ENCODE peak calls at places on chromosomes 13 and 19, in nine cellular contexts. One of them, this sample, is unnamed.

GRCh38 chr19:13729859-13730258 is 34.5 kb upstream of the MRI1 start:
- DNase-seq in GM20000: no peak
- DNase-seq in NB4: peak
- DNase-seq in stimulated activated CD4-positive, alpha-beta T cell treated with anti-CD3 and anti-CD28 coated beads, Interleukin-4, amount 100 ng/mL, for 24 hours: no peak
- DNase-seq in BE2C: no peak
- DNase-seq in stimulated activated naive CD4-positive, alpha-beta T cell treated with Interleukin-2 at 50 U/mL for 16 hours: no peak
- DNase-seq in iris pigment epithelial cell: peak
- DNase-seq in AG04449: peak
- DNase-seq in Calu3: no peak
- DNase-seq in this sample: no peak

GRCh38 chr13:64453831-64454230 is 2776.3 kb downstream of the PCDH9 start:
- DNase-seq in stimulated activated CD4-positive, alpha-beta T cell treated with anti-CD3 and anti-CD28 coated beads, Interleukin-4, amount 100 ng/mL, for 24 hours: no peak
- DNase-seq in Calu3: no peak
- DNase-seq in BE2C: peak
- DNase-seq in NB4: no peak
- DNase-seq in GM20000: no peak
- DNase-seq in iris pigment epithelial cell: no peak
- DNase-seq in stimulated activated naive CD4-positive, alpha-beta T cell treated with Interleukin-2 at 50 U/mL for 16 hours: no peak
- DNase-seq in AG04449: no peak
- DNase-seq in this sample: no peak

GRCh38 chr19:50266896-50267295 is 62.3 kb downstream of the KCNC3 start:
- DNase-seq in stimulated activated CD4-positive, alpha-beta T cell treated with anti-CD3 and anti-CD28 coated beads, Interleukin-4, amount 100 ng/mL, for 24 hours: peak
- DNase-seq in stimulated activated naive CD4-positive, alpha-beta T cell treated with Interleukin-2 at 50 U/mL for 16 hours: no peak
- DNase-seq in AG04449: no peak
- DNase-seq in Calu3: peak
- DNase-seq in NB4: no peak
- DNase-seq in BE2C: no peak
- DNase-seq in GM20000: no peak
- DNase-seq in iris pigment epithelial cell: no peak
- DNase-seq in this sample: no peak

GRCh38 chr13:57627663-57628062 is 3.9 kb upstream of the PCDH17 start:
- DNase-seq in stimulated activated naive CD4-positive, alpha-beta T cell treated with Interleukin-2 at 50 U/mL for 16 hours: no peak
- DNase-seq in BE2C: no peak
- DNase-seq in NB4: peak
- DNase-seq in AG04449: no peak
- DNase-seq in stimulated activated CD4-positive, alpha-beta T cell treated with anti-CD3 and anti-CD28 coated beads, Interleukin-4, amount 100 ng/mL, for 24 hours: no peak
- DNase-seq in iris pigment epithelial cell: peak
- DNase-seq in GM20000: peak
- DNase-seq in Calu3: no peak
- DNase-seq in this sample: no peak

GRCh38 chr13:112972867-112973576 is 4.0 kb downstream of the MCF2L start:
- DNase-seq in stimulated activated CD4-positive, alpha-beta T cell treated with anti-CD3 and anti-CD28 coated beads, Interleukin-4, amount 100 ng/mL, for 24 hours: no peak
- DNase-seq in Calu3: no peak
- DNase-seq in BE2C: no peak
- DNase-seq in stimulated activated naive CD4-positive, alpha-beta T cell treated with Interleukin-2 at 50 U/mL for 16 hours: no peak
- DNase-seq in AG04449: no peak
- DNase-seq in NB4: no peak
- DNase-seq in GM20000: no peak
- DNase-seq in iris pigment epithelial cell: no peak
- DNase-seq in this sample: no peak

GRCh38 chr13:69683921-69684663 is 423.5 kb upstream of the ATXN8OS start:
- DNase-seq in BE2C: peak
- DNase-seq in GM20000: no peak
- DNase-seq in iris pigment epithelial cell: no peak
- DNase-seq in NB4: no peak
- DNase-seq in Calu3: no peak
- DNase-seq in AG04449: no peak
- DNase-seq in stimulated activated naive CD4-positive, alpha-beta T cell treated with Interleukin-2 at 50 U/mL for 16 hours: no peak
- DNase-seq in stimulated activated CD4-positive, alpha-beta T cell treated with anti-CD3 and anti-CD28 coated beads, Interleukin-4, amount 100 ng/mL, for 24 hours: no peak
- DNase-seq in this sample: no peak

GRCh38 chr13:90968510-90968909 is 379.0 kb upstream of the MIR17HG start:
- DNase-seq in GM20000: peak
- DNase-seq in stimulated activated CD4-positive, alpha-beta T cell treated with anti-CD3 and anti-CD28 coated beads, Interleukin-4, amount 100 ng/mL, for 24 hours: no peak
- DNase-seq in AG04449: no peak
- DNase-seq in BE2C: peak
- DNase-seq in NB4: peak
- DNase-seq in stimulated activated naive CD4-positive, alpha-beta T cell treated with Interleukin-2 at 50 U/mL for 16 hours: no peak
- DNase-seq in iris pigment epithelial cell: peak
- DNase-seq in Calu3: peak
- DNase-seq in this sample: no peak

GRCh38 chr13:102721800-102722231 is 27.0 kb upstream of the METTL21C start:
- DNase-seq in iris pigment epithelial cell: peak
- DNase-seq in GM20000: no peak
- DNase-seq in stimulated activated CD4-positive, alpha-beta T cell treated with anti-CD3 and anti-CD28 coated beads, Interleukin-4, amount 100 ng/mL, for 24 hours: no peak
- DNase-seq in NB4: no peak
- DNase-seq in AG04449: peak
- DNase-seq in BE2C: no peak
- DNase-seq in stimulated activated naive CD4-positive, alpha-beta T cell treated with Interleukin-2 at 50 U/mL for 16 hours: no peak
- DNase-seq in Calu3: no peak
- DNase-seq in this sample: no peak

GRCh38 chr19:46611791-46612190 is 10.7 kb downstream of the CALM3 start:
- DNase-seq in iris pigment epithelial cell: no peak
- DNase-seq in AG04449: no peak
- DNase-seq in stimulated activated CD4-positive, alpha-beta T cell treated with anti-CD3 and anti-CD28 coated beads, Interleukin-4, amount 100 ng/mL, for 24 hours: no peak
- DNase-seq in Calu3: no peak
- DNase-seq in BE2C: no peak
- DNase-seq in stimulated activated naive CD4-positive, alpha-beta T cell treated with Interleukin-2 at 50 U/mL for 16 hours: no peak
- DNase-seq in GM20000: no peak
- DNase-seq in NB4: no peak
- DNase-seq in this sample: no peak

GRCh38 chr19:53520163-53520546 is 17.8 kb upstream of the ZNF331 start:
- DNase-seq in BE2C: no peak
- DNase-seq in stimulated activated CD4-positive, alpha-beta T cell treated with anti-CD3 and anti-CD28 coated beads, Interleukin-4, amount 100 ng/mL, for 24 hours: no peak
- DNase-seq in NB4: no peak
- DNase-seq in iris pigment epithelial cell: no peak
- DNase-seq in Calu3: no peak
- DNase-seq in GM20000: no peak
- DNase-seq in stimulated activated naive CD4-positive, alpha-beta T cell treated with Interleukin-2 at 50 U/mL for 16 hours: no peak
- DNase-seq in AG04449: no peak
- DNase-seq in this sample: no peak

GRCh38 chr13:102599451-102600012 is 2.7 kb downstream of the TPP2 start:
- DNase-seq in stimulated activated CD4-positive, alpha-beta T cell treated with anti-CD3 and anti-CD28 coated beads, Interleukin-4, amount 100 ng/mL, for 24 hours: no peak
- DNase-seq in GM20000: no peak
- DNase-seq in iris pigment epithelial cell: no peak
- DNase-seq in NB4: peak
- DNase-seq in AG04449: no peak
- DNase-seq in BE2C: no peak
- DNase-seq in Calu3: no peak
- DNase-seq in stimulated activated naive CD4-positive, alpha-beta T cell treated with Interleukin-2 at 50 U/mL for 16 hours: no peak
- DNase-seq in this sample: no peak

GRCh38 chr13:102591988-102592781 is 4.6 kb upstream of the TPP2 start:
- DNase-seq in Calu3: peak
- DNase-seq in AG04449: no peak
- DNase-seq in GM20000: peak
- DNase-seq in BE2C: peak
- DNase-seq in NB4: peak
- DNase-seq in iris pigment epithelial cell: peak
- DNase-seq in stimulated activated naive CD4-positive, alpha-beta T cell treated with Interleukin-2 at 50 U/mL for 16 hours: peak
- DNase-seq in stimulated activated CD4-positive, alpha-beta T cell treated with anti-CD3 and anti-CD28 coated beads, Interleukin-4, amount 100 ng/mL, for 24 hours: peak
- DNase-seq in this sample: peak

GRCh38 chr13:106348032-106348431 is 187.4 kb downstream of the EFNB2 start:
- DNase-seq in BE2C: no peak
- DNase-seq in GM20000: no peak
- DNase-seq in NB4: no peak
- DNase-seq in Calu3: no peak
- DNase-seq in stimulated activated naive CD4-positive, alpha-beta T cell treated with Interleukin-2 at 50 U/mL for 16 hours: no peak
- DNase-seq in iris pigment epithelial cell: peak
- DNase-seq in stimulated activated CD4-positive, alpha-beta T cell treated with anti-CD3 and anti-CD28 coated beads, Interleukin-4, amount 100 ng/mL, for 24 hours: no peak
- DNase-seq in AG04449: no peak
- DNase-seq in this sample: no peak

GRCh38 chr19:45753548-45753947 is 15.5 kb downstream of the SIX5 start:
- DNase-seq in stimulated activated naive CD4-positive, alpha-beta T cell treated with Interleukin-2 at 50 U/mL for 16 hours: no peak
- DNase-seq in BE2C: no peak
- DNase-seq in iris pigment epithelial cell: no peak
- DNase-seq in Calu3: no peak
- DNase-seq in NB4: no peak
- DNase-seq in AG04449: no peak
- DNase-seq in stimulated activated CD4-positive, alpha-beta T cell treated with anti-CD3 and anti-CD28 coated beads, Interleukin-4, amount 100 ng/mL, for 24 hours: no peak
- DNase-seq in GM20000: no peak
- DNase-seq in this sample: no peak

GRCh38 chr19:11361037-11361770 is 6.0 kb downstream of the PLPPR2 start:
- DNase-seq in GM20000: no peak
- DNase-seq in iris pigment epithelial cell: no peak
- DNase-seq in AG04449: no peak
- DNase-seq in stimulated activated CD4-positive, alpha-beta T cell treated with anti-CD3 and anti-CD28 coated beads, Interleukin-4, amount 100 ng/mL, for 24 hours: no peak
- DNase-seq in Calu3: no peak
- DNase-seq in stimulated activated naive CD4-positive, alpha-beta T cell treated with Interleukin-2 at 50 U/mL for 16 hours: no peak
- DNase-seq in BE2C: peak
- DNase-seq in NB4: no peak
- DNase-seq in this sample: no peak

GRCh38 chr13:44308352-44308751 is 65.3 kb upstream of the SERP2 start:
- DNase-seq in AG04449: no peak
- DNase-seq in NB4: no peak
- DNase-seq in BE2C: no peak
- DNase-seq in GM20000: no peak
- DNase-seq in stimulated activated naive CD4-positive, alpha-beta T cell treated with Interleukin-2 at 50 U/mL for 16 hours: no peak
- DNase-seq in Calu3: no peak
- DNase-seq in stimulated activated CD4-positive, alpha-beta T cell treated with anti-CD3 and anti-CD28 coated beads, Interleukin-4, amount 100 ng/mL, for 24 hours: no peak
- DNase-seq in iris pigment epithelial cell: no peak
- DNase-seq in this sample: no peak

GRCh38 chr19:19259741-19260140 is 13.4 kb downstream of the TM6SF2 start:
- DNase-seq in AG04449: no peak
- DNase-seq in BE2C: peak
- DNase-seq in stimulated activated CD4-positive, alpha-beta T cell treated with anti-CD3 and anti-CD28 coated beads, Interleukin-4, amount 100 ng/mL, for 24 hours: no peak
- DNase-seq in GM20000: no peak
- DNase-seq in iris pigment epithelial cell: peak
- DNase-seq in Calu3: no peak
- DNase-seq in stimulated activated naive CD4-positive, alpha-beta T cell treated with Interleukin-2 at 50 U/mL for 16 hours: no peak
- DNase-seq in NB4: peak
- DNase-seq in this sample: no peak

GRCh38 chr13:112055032-112055416 is 11.9 kb upstream of the SOX1 start:
- DNase-seq in BE2C: no peak
- DNase-seq in iris pigment epithelial cell: no peak
- DNase-seq in NB4: no peak
- DNase-seq in AG04449: no peak
- DNase-seq in Calu3: no peak
- DNase-seq in stimulated activated CD4-positive, alpha-beta T cell treated with anti-CD3 and anti-CD28 coated beads, Interleukin-4, amount 100 ng/mL, for 24 hours: no peak
- DNase-seq in GM20000: no peak
- DNase-seq in stimulated activated naive CD4-positive, alpha-beta T cell treated with Interleukin-2 at 50 U/mL for 16 hours: no peak
- DNase-seq in this sample: no peak

GRCh38 chr13:34678154-34678553 is 263.9 kb upstream of the NBEA start:
- DNase-seq in AG04449: no peak
- DNase-seq in GM20000: no peak
- DNase-seq in NB4: no peak
- DNase-seq in stimulated activated CD4-positive, alpha-beta T cell treated with anti-CD3 and anti-CD28 coated beads, Interleukin-4, amount 100 ng/mL, for 24 hours: no peak
- DNase-seq in Calu3: no peak
- DNase-seq in iris pigment epithelial cell: peak
- DNase-seq in stimulated activated naive CD4-positive, alpha-beta T cell treated with Interleukin-2 at 50 U/mL for 16 hours: no peak
- DNase-seq in BE2C: no peak
- DNase-seq in this sample: no peak

GRCh38 chr13:48560657-48561337 is 27.9 kb upstream of the RCBTB2 start:
- DNase-seq in iris pigment epithelial cell: no peak
- DNase-seq in AG04449: no peak
- DNase-seq in NB4: no peak
- DNase-seq in GM20000: no peak
- DNase-seq in stimulated activated naive CD4-positive, alpha-beta T cell treated with Interleukin-2 at 50 U/mL for 16 hours: no peak
- DNase-seq in BE2C: no peak
- DNase-seq in Calu3: no peak
- DNase-seq in stimulated activated CD4-positive, alpha-beta T cell treated with anti-CD3 and anti-CD28 coated beads, Interleukin-4, amount 100 ng/mL, for 24 hours: no peak
- DNase-seq in this sample: no peak

GRCh38 chr13:23330356-23330755 is 103.1 kb downstream of the SACS start:
- DNase-seq in BE2C: no peak
- DNase-seq in iris pigment epithelial cell: no peak
- DNase-seq in stimulated activated naive CD4-positive, alpha-beta T cell treated with Interleukin-2 at 50 U/mL for 16 hours: no peak
- DNase-seq in stimulated activated CD4-positive, alpha-beta T cell treated with anti-CD3 and anti-CD28 coated beads, Interleukin-4, amount 100 ng/mL, for 24 hours: no peak
- DNase-seq in AG04449: no peak
- DNase-seq in NB4: no peak
- DNase-seq in GM20000: no peak
- DNase-seq in Calu3: no peak
- DNase-seq in this sample: no peak

GRCh38 chr19:16261584-16262370 is 62.8 kb upstream of the KLF2 start:
- DNase-seq in stimulated activated CD4-positive, alpha-beta T cell treated with anti-CD3 and anti-CD28 coated beads, Interleukin-4, amount 100 ng/mL, for 24 hours: no peak
- DNase-seq in BE2C: no peak
- DNase-seq in NB4: no peak
- DNase-seq in iris pigment epithelial cell: no peak
- DNase-seq in stimulated activated naive CD4-positive, alpha-beta T cell treated with Interleukin-2 at 50 U/mL for 16 hours: no peak
- DNase-seq in GM20000: no peak
- DNase-seq in Calu3: no peak
- DNase-seq in AG04449: no peak
- DNase-seq in this sample: no peak

GRCh38 chr13:63551731-63552130 is 2136.1 kb upstream of the PCDH20 start:
- DNase-seq in NB4: no peak
- DNase-seq in Calu3: no peak
- DNase-seq in iris pigment epithelial cell: no peak
- DNase-seq in GM20000: no peak
- DNase-seq in AG04449: no peak
- DNase-seq in stimulated activated CD4-positive, alpha-beta T cell treated with anti-CD3 and anti-CD28 coated beads, Interleukin-4, amount 100 ng/mL, for 24 hours: no peak
- DNase-seq in BE2C: no peak
- DNase-seq in stimulated activated naive CD4-positive, alpha-beta T cell treated with Interleukin-2 at 50 U/mL for 16 hours: no peak
- DNase-seq in this sample: no peak

GRCh38 chr19:6674868-6675305 is 4.9 kb upstream of the TNFSF14 start:
- DNase-seq in stimulated activated CD4-positive, alpha-beta T cell treated with anti-CD3 and anti-CD28 coated beads, Interleukin-4, amount 100 ng/mL, for 24 hours: peak
- DNase-seq in Calu3: no peak
- DNase-seq in GM20000: peak
- DNase-seq in NB4: peak
- DNase-seq in iris pigment epithelial cell: peak
- DNase-seq in AG04449: no peak
- DNase-seq in stimulated activated naive CD4-positive, alpha-beta T cell treated with Interleukin-2 at 50 U/mL for 16 hours: peak
- DNase-seq in BE2C: no peak
- DNase-seq in this sample: no peak

GRCh38 chr13:61777902-61778301 is 362.3 kb upstream of the PCDH20 start:
- DNase-seq in stimulated activated naive CD4-positive, alpha-beta T cell treated with Interleukin-2 at 50 U/mL for 16 hours: no peak
- DNase-seq in NB4: no peak
- DNase-seq in iris pigment epithelial cell: peak
- DNase-seq in GM20000: no peak
- DNase-seq in BE2C: no peak
- DNase-seq in stimulated activated CD4-positive, alpha-beta T cell treated with anti-CD3 and anti-CD28 coated beads, Interleukin-4, amount 100 ng/mL, for 24 hours: no peak
- DNase-seq in AG04449: no peak
- DNase-seq in Calu3: no peak
- DNase-seq in this sample: no peak

GRCh38 chr19:30061557-30062330 is 119.7 kb downstream of the URI1 start:
- DNase-seq in stimulated activated naive CD4-positive, alpha-beta T cell treated with Interleukin-2 at 50 U/mL for 16 hours: no peak
- DNase-seq in AG04449: no peak
- DNase-seq in iris pigment epithelial cell: no peak
- DNase-seq in Calu3: no peak
- DNase-seq in NB4: no peak
- DNase-seq in GM20000: no peak
- DNase-seq in stimulated activated CD4-positive, alpha-beta T cell treated with anti-CD3 and anti-CD28 coated beads, Interleukin-4, amount 100 ng/mL, for 24 hours: no peak
- DNase-seq in BE2C: no peak
- DNase-seq in this sample: no peak

GRCh38 chr13:78131811-78132210 is 213.2 kb upstream of the EDNRB start:
- DNase-seq in GM20000: no peak
- DNase-seq in stimulated activated naive CD4-positive, alpha-beta T cell treated with Interleukin-2 at 50 U/mL for 16 hours: no peak
- DNase-seq in iris pigment epithelial cell: peak
- DNase-seq in BE2C: no peak
- DNase-seq in NB4: peak
- DNase-seq in Calu3: no peak
- DNase-seq in stimulated activated CD4-positive, alpha-beta T cell treated with anti-CD3 and anti-CD28 coated beads, Interleukin-4, amount 100 ng/mL, for 24 hours: no peak
- DNase-seq in AG04449: no peak
- DNase-seq in this sample: no peak